ENCODE peak calls at places on chromosome 12, in six cellular contexts. C, R, D, B, X and F are unnamed samples.
A peak's percentile ranks its signal among the peaks of the same experiment; 100 is the strongest.

GRCh38 chr12:33265900-33266299 is 173.7 kb downstream of the SYT10 start:
- DNase-seq in C (no peak), R (no peak), D (no peak), B (no peak), X (no peak), F (no peak)

GRCh38 chr12:69898236-69898635 is 73.2 kb downstream of the MYRFL start:
- DNase-seq in C (no peak), R (no peak), D (no peak), B (no peak), X (no peak), F (no peak)

GRCh38 chr12:125185740-125186470 is 120.7 kb downstream of the AACS start:
- DNase-seq in C (no peak), R (peak; percentile 78), D (no peak), B (peak; percentile 70), X (peak; percentile 65), F (peak; percentile 72)

GRCh38 chr12:127083028-127083949 is 1183.7 kb upstream of the TMEM132C start:
- DNase-seq in C (peak; percentile 30), R (peak; percentile 74), D (no peak), B (no peak), X (peak; percentile 79), F (peak; percentile 79)

GRCh38 chr12:13171921-13172859 is 24.3 kb upstream of the EMP1 start:
- DNase-seq in C (no peak), R (peak; percentile 69), D (no peak), B (no peak), X (peak; percentile 44), F (no peak)

GRCh38 chr12:1217191-1217949 is 226.3 kb downstream of the ERC1 start:
- DNase-seq in C (no peak), R (peak; percentile 46), D (no peak), B (no peak), X (no peak), F (peak; percentile 64)

GRCh38 chr12:109762673-109763191 is 49.1 kb downstream of the FAM222A start:
- DNase-seq in C (no peak), R (no peak), D (no peak), B (no peak), X (no peak), F (no peak)

GRCh38 chr12:77940011-77940423 is 109.3 kb downstream of the NAV3 start:
- DNase-seq in C (peak; percentile 51), R (peak; percentile 77), D (no peak), B (no peak), X (peak; percentile 29), F (peak; percentile 83)

GRCh38 chr12:117361312-117361670 is at the start of gene NOS1:
- DNase-seq in C (no peak), R (no peak), D (no peak), B (no peak), X (no peak), F (no peak)

GRCh38 chr12:58067610-58068387 is 126.4 kb downstream of the ATP23 start:
- DNase-seq in C (peak; percentile 59), R (peak; percentile 22), D (no peak), B (no peak), X (no peak), F (peak; percentile 18)

DNA sequence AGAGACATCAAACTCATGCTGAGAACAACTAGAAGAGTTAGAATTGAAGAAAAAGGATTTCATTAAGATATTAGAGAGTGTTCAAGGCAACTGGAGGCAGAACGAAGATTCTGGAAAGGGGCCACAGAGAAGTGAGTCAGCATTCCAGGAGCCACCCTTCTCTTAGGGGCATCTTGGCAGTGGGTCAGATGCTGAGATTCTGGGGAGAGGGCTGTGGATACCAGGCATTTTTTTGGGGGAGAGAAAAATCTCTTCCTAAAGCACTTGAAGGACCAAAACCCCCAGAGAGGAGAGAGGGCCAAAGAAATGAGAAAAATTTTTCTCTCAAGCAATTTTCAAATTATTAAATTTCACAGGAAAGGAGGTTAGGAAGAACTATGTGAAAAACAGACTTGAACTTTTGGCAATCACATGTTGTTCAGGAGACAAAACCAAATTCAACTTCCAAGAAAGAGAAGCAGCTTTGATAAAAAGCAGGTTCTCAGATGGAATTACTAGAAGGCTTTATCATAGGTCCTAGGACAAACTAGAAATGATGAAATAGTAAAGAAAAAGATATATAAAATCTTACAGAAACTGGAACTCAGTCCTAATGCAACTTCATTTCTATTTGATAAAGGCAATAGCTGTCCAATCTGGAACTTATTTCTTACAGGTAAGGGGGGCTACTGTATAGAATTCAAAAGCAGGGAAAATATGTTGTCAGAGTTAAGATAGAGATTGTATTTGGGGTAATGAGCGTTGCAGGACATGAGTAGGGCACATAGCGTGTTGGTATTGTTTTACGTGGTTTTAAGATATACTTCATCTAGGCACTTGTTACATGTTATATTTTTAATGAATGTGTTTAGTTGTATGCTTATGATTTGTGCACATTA is 1.1 kb upstream of the CLEC2D start:
- DNase-seq in C (no peak), R (peak; percentile 77), D (no peak), B (no peak), X (no peak), F (peak; percentile 56)
- H3K4me3 ChIP-seq in C (no peak overlapping the region), R (no peak overlapping the region), D (peak overlapping the region; percentile 50), B (no peak overlapping the region), X (no peak overlapping the region), F (no peak overlapping the region)

DNA sequence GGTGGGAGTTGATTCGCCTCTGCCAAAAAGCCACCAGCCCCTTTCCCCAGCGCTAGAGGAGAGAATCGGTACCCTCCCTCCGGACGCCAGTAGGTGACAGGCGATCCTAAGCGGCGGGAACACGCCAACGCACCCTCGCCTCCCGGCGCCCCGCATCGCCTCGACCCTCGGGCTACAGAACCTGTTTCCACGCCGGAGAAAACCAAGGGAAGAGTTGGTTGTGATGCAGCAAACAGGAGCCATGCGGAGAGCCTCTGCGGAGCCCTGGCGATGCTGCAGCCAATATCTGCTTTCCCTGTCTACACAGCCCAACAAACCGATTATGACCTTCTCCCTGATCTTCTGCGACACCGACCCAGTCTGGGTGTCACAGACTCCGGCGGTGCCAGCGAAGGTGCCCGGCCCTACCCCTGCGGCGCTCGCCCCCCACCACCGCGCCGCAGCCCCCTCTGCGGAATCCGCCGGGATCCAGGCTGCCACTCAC is 523 bp downstream of the PRICKLE1 start:
- DNase-seq in C (no peak), R (peak; percentile 36), D (no peak), B (peak; percentile 49), X (peak; percentile 41), F (peak; percentile 38)
- TF ChIP-seq CTCF in C (peak; percentile 66), R (peak; percentile 51), D (no peak), B (no peak), X (peak; percentile 50), F (peak; percentile 53)

DNA sequence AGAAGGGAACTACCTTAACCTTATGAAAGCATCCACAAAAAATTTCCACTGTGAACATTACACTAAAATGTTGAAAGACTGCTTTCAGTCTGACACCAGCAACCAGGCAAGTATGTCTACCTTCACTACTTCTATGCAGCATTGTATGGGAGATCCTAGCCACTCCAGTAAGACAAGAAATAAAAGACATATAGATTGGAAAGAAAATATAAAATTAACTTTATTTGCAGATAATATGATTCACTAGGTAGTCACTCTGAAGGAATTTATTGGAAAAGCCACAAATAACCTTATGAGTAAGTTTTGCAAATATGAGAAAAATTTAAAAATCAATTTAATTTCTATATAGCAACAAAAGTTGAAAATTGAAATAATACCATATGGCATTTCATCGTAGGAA is 172.0 kb downstream of the RERGL start:
- DNase-seq in C (no peak), R (no peak), D (no peak), B (no peak), X (no peak), F (no peak)
- H3K4me3 ChIP-seq in C (no peak overlapping the region), R (no peak overlapping the region), D (no peak overlapping the region), B (no peak overlapping the region), X (no peak overlapping the region), F (no peak overlapping the region)

GRCh38 chr12:89756100-89756637 is 47.5 kb upstream of the ATP2B1 start:
- DNase-seq in C (no peak), R (no peak), D (no peak), B (no peak), X (no peak), F (no peak)
- TF ChIP-seq CTCF in C (no peak), R (no peak), D (no peak), B (no peak), X (no peak), F (no peak)

DNA sequence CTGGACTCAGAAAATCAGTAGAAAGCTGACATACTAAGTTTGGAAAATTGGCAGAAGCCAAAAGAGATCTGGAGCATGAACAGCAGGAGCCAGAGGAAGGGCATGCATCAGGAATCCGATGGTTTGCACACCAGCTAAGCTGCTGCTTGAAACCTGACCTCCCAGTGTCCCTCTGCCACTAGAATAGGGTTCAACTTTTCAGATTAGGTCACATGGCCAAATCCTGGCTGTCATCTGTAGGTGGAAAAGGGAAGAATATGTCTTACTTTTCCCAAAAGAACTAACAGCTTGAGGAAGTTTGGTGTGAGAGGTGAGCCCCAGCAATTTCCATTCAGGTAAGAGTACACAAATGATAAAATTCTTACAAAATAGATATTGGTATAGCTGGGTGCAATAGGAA is 732.6 kb downstream of the RERGL start:
- DNase-seq in C (no peak), R (no peak), D (no peak), B (no peak), X (no peak), F (no peak)
- H3K4me3 ChIP-seq in C (no peak overlapping the region), R (no peak overlapping the region), D (no peak overlapping the region), B (no peak overlapping the region), X (no peak overlapping the region), F (no peak overlapping the region)

DNA sequence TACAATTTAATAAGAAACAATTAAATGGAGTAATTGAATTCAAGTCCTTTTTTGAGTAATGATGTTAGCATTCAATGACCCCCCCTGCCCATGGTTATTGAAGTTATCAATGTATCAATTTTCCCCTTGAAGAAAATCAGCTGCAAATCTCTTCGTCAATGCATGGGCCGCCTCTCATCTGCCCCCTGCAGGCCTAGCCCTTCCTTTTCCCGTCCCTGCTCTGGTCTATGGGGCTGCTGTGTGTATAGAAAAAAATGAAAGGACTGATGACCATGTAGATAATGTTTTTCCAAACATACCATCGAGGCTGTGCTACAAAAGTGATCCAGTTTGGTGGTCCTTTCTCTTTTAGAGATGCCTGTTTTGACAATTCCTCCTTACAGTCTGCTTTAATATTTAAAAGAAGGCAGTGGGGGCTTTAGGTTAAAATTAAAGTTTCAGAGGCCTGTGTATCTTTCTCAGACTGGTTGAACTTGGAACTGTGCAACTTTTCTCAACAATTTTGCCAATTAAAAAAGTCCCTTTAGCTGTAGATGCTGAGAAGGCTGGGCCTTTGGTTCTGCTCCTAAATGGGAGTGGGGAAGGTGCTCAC is 98.4 kb downstream of the APAF1 start:
- DNase-seq in C (no peak), R (peak; percentile 11), D (no peak), B (peak; percentile 43), X (peak; percentile 48), F (no peak)
- TF ChIP-seq CTCF in C (no peak), R (peak; percentile 66), D (peak; percentile 11), B (no peak), X (peak; percentile 40), F (peak; percentile 58)